ENCODE peak calls at places on chromosomes 2 and 18, in ten cellular contexts. One of them, this sample, is unnamed.

GRCh38 chr2:82641781-82642180 is 1817.3 kb downstream of the SUCLG1 start:
- DNase-seq in hippocampal formation: no peak
- DNase-seq in right atrium auricular region: no peak
- DNase-seq in Right ventricle myocardium inferior: no peak
- DNase-seq in foreskin fibroblast: no peak
- DNase-seq in stimulated activated naive CD8-positive, alpha-beta T cell treated with anti-CD3 and anti-CD28 coated beads, Interleukin-15, Interleukin-2, amounts not matched to agents 100 U/mL and 50 U/mL, for 24 hours: no peak
- DNase-seq in GM03348: no peak
- DNase-seq in G401: no peak
- DNase-seq in GF-D8: no peak
- DNase-seq in NCI-H146: no peak
- DNase-seq in this sample: no peak

GRCh38 chr2:45759310-45759851 is 107.9 kb downstream of the PRKCE start:
- DNase-seq in hippocampal formation: no peak
- DNase-seq in foreskin fibroblast: no peak
- DNase-seq in NCI-H146: no peak
- DNase-seq in Right ventricle myocardium inferior: no peak
- DNase-seq in GF-D8: no peak
- DNase-seq in stimulated activated naive CD8-positive, alpha-beta T cell treated with anti-CD3 and anti-CD28 coated beads, Interleukin-15, Interleukin-2, amounts not matched to agents 100 U/mL and 50 U/mL, for 24 hours: no peak
- DNase-seq in right atrium auricular region: no peak
- DNase-seq in G401: peak
- DNase-seq in GM03348: peak
- DNase-seq in this sample: no peak

GRCh38 chr2:43082878-43083261 is 143.5 kb downstream of the ZFP36L2 start:
- DNase-seq in GM03348: no peak
- DNase-seq in G401: no peak
- DNase-seq in foreskin fibroblast: no peak
- DNase-seq in GF-D8: no peak
- DNase-seq in Right ventricle myocardium inferior: no peak
- DNase-seq in NCI-H146: no peak
- DNase-seq in hippocampal formation: no peak
- DNase-seq in stimulated activated naive CD8-positive, alpha-beta T cell treated with anti-CD3 and anti-CD28 coated beads, Interleukin-15, Interleukin-2, amounts not matched to agents 100 U/mL and 50 U/mL, for 24 hours: no peak
- DNase-seq in right atrium auricular region: no peak
- DNase-seq in this sample: no peak

GRCh38 chr2:131413148-131413747 is 49.3 kb upstream of the RAB6D start:
- DNase-seq in NCI-H146: peak
- DNase-seq in Right ventricle myocardium inferior: no peak
- DNase-seq in foreskin fibroblast: peak
- DNase-seq in hippocampal formation: no peak
- DNase-seq in stimulated activated naive CD8-positive, alpha-beta T cell treated with anti-CD3 and anti-CD28 coated beads, Interleukin-15, Interleukin-2, amounts not matched to agents 100 U/mL and 50 U/mL, for 24 hours: peak
- DNase-seq in GM03348: peak
- DNase-seq in GF-D8: no peak
- DNase-seq in right atrium auricular region: no peak
- DNase-seq in G401: peak
- DNase-seq in this sample: no peak

GRCh38 chr2:33529771-33530481 is 53.5 kb downstream of the RASGRP3 start:
- DNase-seq in GM03348: peak
- DNase-seq in hippocampal formation: no peak
- DNase-seq in NCI-H146: no peak
- DNase-seq in right atrium auricular region: no peak
- DNase-seq in Right ventricle myocardium inferior: no peak
- DNase-seq in G401: no peak
- DNase-seq in stimulated activated naive CD8-positive, alpha-beta T cell treated with anti-CD3 and anti-CD28 coated beads, Interleukin-15, Interleukin-2, amounts not matched to agents 100 U/mL and 50 U/mL, for 24 hours: no peak
- DNase-seq in foreskin fibroblast: peak
- DNase-seq in GF-D8: no peak
- DNase-seq in this sample: no peak

GRCh38 chr2:558879-559278 is 118.3 kb downstream of the TMEM18 start:
- DNase-seq in hippocampal formation: no peak
- DNase-seq in NCI-H146: no peak
- DNase-seq in GF-D8: no peak
- DNase-seq in stimulated activated naive CD8-positive, alpha-beta T cell treated with anti-CD3 and anti-CD28 coated beads, Interleukin-15, Interleukin-2, amounts not matched to agents 100 U/mL and 50 U/mL, for 24 hours: no peak
- DNase-seq in GM03348: no peak
- DNase-seq in G401: no peak
- DNase-seq in foreskin fibroblast: no peak
- DNase-seq in Right ventricle myocardium inferior: no peak
- DNase-seq in right atrium auricular region: no peak
- DNase-seq in this sample: no peak

GRCh38 chr2:194826241-194826640 is 830.8 kb upstream of the SLC39A10 start:
- DNase-seq in Right ventricle myocardium inferior: no peak
- DNase-seq in GM03348: no peak
- DNase-seq in GF-D8: no peak
- DNase-seq in G401: no peak
- DNase-seq in stimulated activated naive CD8-positive, alpha-beta T cell treated with anti-CD3 and anti-CD28 coated beads, Interleukin-15, Interleukin-2, amounts not matched to agents 100 U/mL and 50 U/mL, for 24 hours: no peak
- DNase-seq in hippocampal formation: no peak
- DNase-seq in NCI-H146: no peak
- DNase-seq in foreskin fibroblast: no peak
- DNase-seq in right atrium auricular region: no peak
- DNase-seq in this sample: no peak

GRCh38 chr18:47206945-47207637 is 30.9 kb upstream of the IER3IP1 start:
- DNase-seq in GM03348: no peak
- DNase-seq in GF-D8: no peak
- DNase-seq in right atrium auricular region: no peak
- DNase-seq in foreskin fibroblast: no peak
- DNase-seq in G401: no peak
- DNase-seq in stimulated activated naive CD8-positive, alpha-beta T cell treated with anti-CD3 and anti-CD28 coated beads, Interleukin-15, Interleukin-2, amounts not matched to agents 100 U/mL and 50 U/mL, for 24 hours: no peak
- DNase-seq in hippocampal formation: no peak
- DNase-seq in NCI-H146: no peak
- DNase-seq in Right ventricle myocardium inferior: no peak
- DNase-seq in this sample: no peak

GRCh38 chr2:136085810-136086209 is 32.1 kb downstream of the CXCR4 start:
- DNase-seq in hippocampal formation: no peak
- DNase-seq in GM03348: no peak
- DNase-seq in stimulated activated naive CD8-positive, alpha-beta T cell treated with anti-CD3 and anti-CD28 coated beads, Interleukin-15, Interleukin-2, amounts not matched to agents 100 U/mL and 50 U/mL, for 24 hours: no peak
- DNase-seq in G401: no peak
- DNase-seq in foreskin fibroblast: no peak
- DNase-seq in Right ventricle myocardium inferior: no peak
- DNase-seq in NCI-H146: no peak
- DNase-seq in right atrium auricular region: no peak
- DNase-seq in GF-D8: no peak
- DNase-seq in this sample: no peak

GRCh38 chr2:169397697-169398096 is 35.4 kb upstream of the LRP2 start:
- DNase-seq in GF-D8: no peak
- DNase-seq in GM03348: peak
- DNase-seq in NCI-H146: no peak
- DNase-seq in hippocampal formation: no peak
- DNase-seq in G401: peak
- DNase-seq in Right ventricle myocardium inferior: no peak
- DNase-seq in stimulated activated naive CD8-positive, alpha-beta T cell treated with anti-CD3 and anti-CD28 coated beads, Interleukin-15, Interleukin-2, amounts not matched to agents 100 U/mL and 50 U/mL, for 24 hours: no peak
- DNase-seq in foreskin fibroblast: no peak
- DNase-seq in right atrium auricular region: no peak
- DNase-seq in this sample: no peak

GRCh38 chr2:29562319-29562718 is 359.1 kb downstream of the ALK start:
- DNase-seq in GM03348: no peak
- DNase-seq in NCI-H146: no peak
- DNase-seq in foreskin fibroblast: no peak
- DNase-seq in Right ventricle myocardium inferior: no peak
- DNase-seq in right atrium auricular region: no peak
- DNase-seq in stimulated activated naive CD8-positive, alpha-beta T cell treated with anti-CD3 and anti-CD28 coated beads, Interleukin-15, Interleukin-2, amounts not matched to agents 100 U/mL and 50 U/mL, for 24 hours: no peak
- DNase-seq in G401: peak
- DNase-seq in hippocampal formation: no peak
- DNase-seq in GF-D8: no peak
- DNase-seq in this sample: no peak

GRCh38 chr2:196849895-196850294 is 40.7 kb upstream of the C2orf66 start:
- DNase-seq in foreskin fibroblast: peak
- DNase-seq in NCI-H146: no peak
- DNase-seq in G401: peak
- DNase-seq in GF-D8: no peak
- DNase-seq in stimulated activated naive CD8-positive, alpha-beta T cell treated with anti-CD3 and anti-CD28 coated beads, Interleukin-15, Interleukin-2, amounts not matched to agents 100 U/mL and 50 U/mL, for 24 hours: no peak
- DNase-seq in right atrium auricular region: no peak
- DNase-seq in hippocampal formation: peak
- DNase-seq in Right ventricle myocardium inferior: no peak
- DNase-seq in GM03348: peak
- DNase-seq in this sample: no peak

GRCh38 chr18:30682667-30683066 is 359.9 kb downstream of the DSC3 start:
- DNase-seq in Right ventricle myocardium inferior: no peak
- DNase-seq in NCI-H146: no peak
- DNase-seq in hippocampal formation: no peak
- DNase-seq in right atrium auricular region: no peak
- DNase-seq in stimulated activated naive CD8-positive, alpha-beta T cell treated with anti-CD3 and anti-CD28 coated beads, Interleukin-15, Interleukin-2, amounts not matched to agents 100 U/mL and 50 U/mL, for 24 hours: no peak
- DNase-seq in foreskin fibroblast: no peak
- DNase-seq in GF-D8: no peak
- DNase-seq in G401: no peak
- DNase-seq in GM03348: no peak
- DNase-seq in this sample: no peak

GRCh38 chr2:18991177-18992168 is 366.9 kb downstream of the OSR1 start:
- DNase-seq in stimulated activated naive CD8-positive, alpha-beta T cell treated with anti-CD3 and anti-CD28 coated beads, Interleukin-15, Interleukin-2, amounts not matched to agents 100 U/mL and 50 U/mL, for 24 hours: no peak
- DNase-seq in Right ventricle myocardium inferior: no peak
- DNase-seq in hippocampal formation: peak
- DNase-seq in GF-D8: no peak
- DNase-seq in GM03348: peak
- DNase-seq in G401: peak
- DNase-seq in foreskin fibroblast: peak
- DNase-seq in NCI-H146: no peak
- DNase-seq in right atrium auricular region: peak
- DNase-seq in this sample: no peak

GRCh38 chr2:115165529-115166109 is 723.2 kb downstream of the DPP10 start:
- DNase-seq in Right ventricle myocardium inferior: no peak
- DNase-seq in NCI-H146: peak
- DNase-seq in hippocampal formation: no peak
- DNase-seq in foreskin fibroblast: no peak
- DNase-seq in stimulated activated naive CD8-positive, alpha-beta T cell treated with anti-CD3 and anti-CD28 coated beads, Interleukin-15, Interleukin-2, amounts not matched to agents 100 U/mL and 50 U/mL, for 24 hours: no peak
- DNase-seq in G401: peak
- DNase-seq in GM03348: peak
- DNase-seq in right atrium auricular region: no peak
- DNase-seq in GF-D8: peak
- DNase-seq in this sample: no peak

GRCh38 chr2:231199219-231199618 is 788 bp downstream of the ARMC9 start:
- DNase-seq in hippocampal formation: no peak
- DNase-seq in right atrium auricular region: no peak
- DNase-seq in GM03348: peak
- DNase-seq in GF-D8: no peak
- DNase-seq in Right ventricle myocardium inferior: no peak
- DNase-seq in G401: peak
- DNase-seq in stimulated activated naive CD8-positive, alpha-beta T cell treated with anti-CD3 and anti-CD28 coated beads, Interleukin-15, Interleukin-2, amounts not matched to agents 100 U/mL and 50 U/mL, for 24 hours: no peak
- DNase-seq in foreskin fibroblast: peak
- DNase-seq in NCI-H146: no peak
- DNase-seq in this sample: no peak

GRCh38 chr18:22172594-22173049 is 3.2 kb downstream of the GATA6 start:
- DNase-seq in stimulated activated naive CD8-positive, alpha-beta T cell treated with anti-CD3 and anti-CD28 coated beads, Interleukin-15, Interleukin-2, amounts not matched to agents 100 U/mL and 50 U/mL, for 24 hours: no peak
- DNase-seq in GF-D8: no peak
- DNase-seq in Right ventricle myocardium inferior: no peak
- DNase-seq in hippocampal formation: no peak
- DNase-seq in foreskin fibroblast: no peak
- DNase-seq in GM03348: no peak
- DNase-seq in G401: no peak
- DNase-seq in right atrium auricular region: no peak
- DNase-seq in NCI-H146: no peak
- DNase-seq in this sample: no peak

GRCh38 chr2:161321944-161322343 is 13.7 kb downstream of the PSMD14 start:
- DNase-seq in right atrium auricular region: no peak
- DNase-seq in Right ventricle myocardium inferior: no peak
- DNase-seq in hippocampal formation: no peak
- DNase-seq in NCI-H146: no peak
- DNase-seq in stimulated activated naive CD8-positive, alpha-beta T cell treated with anti-CD3 and anti-CD28 coated beads, Interleukin-15, Interleukin-2, amounts not matched to agents 100 U/mL and 50 U/mL, for 24 hours: no peak
- DNase-seq in foreskin fibroblast: no peak
- DNase-seq in GF-D8: no peak
- DNase-seq in G401: no peak
- DNase-seq in GM03348: no peak
- DNase-seq in this sample: no peak

GRCh38 chr2:201122276-201122675 is 6.3 kb downstream of the CFLAR start:
- DNase-seq in right atrium auricular region: no peak
- DNase-seq in GF-D8: no peak
- DNase-seq in hippocampal formation: no peak
- DNase-seq in NCI-H146: no peak
- DNase-seq in GM03348: no peak
- DNase-seq in foreskin fibroblast: peak
- DNase-seq in stimulated activated naive CD8-positive, alpha-beta T cell treated with anti-CD3 and anti-CD28 coated beads, Interleukin-15, Interleukin-2, amounts not matched to agents 100 U/mL and 50 U/mL, for 24 hours: no peak
- DNase-seq in G401: no peak
- DNase-seq in Right ventricle myocardium inferior: no peak
- DNase-seq in this sample: no peak

GRCh38 chr18:36589857-36590543 is 238.8 kb downstream of the TPGS2 start:
- DNase-seq in stimulated activated naive CD8-positive, alpha-beta T cell treated with anti-CD3 and anti-CD28 coated beads, Interleukin-15, Interleukin-2, amounts not matched to agents 100 U/mL and 50 U/mL, for 24 hours: no peak
- DNase-seq in right atrium auricular region: peak
- DNase-seq in GM03348: peak
- DNase-seq in hippocampal formation: no peak
- DNase-seq in G401: no peak
- DNase-seq in NCI-H146: no peak
- DNase-seq in GF-D8: no peak
- DNase-seq in Right ventricle myocardium inferior: no peak
- DNase-seq in foreskin fibroblast: no peak
- DNase-seq in this sample: no peak

GRCh38 chr2:196961889-196962288 is 35.4 kb upstream of the PGAP1 start:
- DNase-seq in right atrium auricular region: no peak
- DNase-seq in stimulated activated naive CD8-positive, alpha-beta T cell treated with anti-CD3 and anti-CD28 coated beads, Interleukin-15, Interleukin-2, amounts not matched to agents 100 U/mL and 50 U/mL, for 24 hours: no peak
- DNase-seq in NCI-H146: no peak
- DNase-seq in Right ventricle myocardium inferior: no peak
- DNase-seq in G401: no peak
- DNase-seq in GM03348: no peak
- DNase-seq in GF-D8: no peak
- DNase-seq in hippocampal formation: no peak
- DNase-seq in foreskin fibroblast: no peak
- DNase-seq in this sample: no peak

GRCh38 chr2:97751752-97752151 is 38.4 kb downstream of the ZAP70 start:
- DNase-seq in GF-D8: no peak
- DNase-seq in right atrium auricular region: no peak
- DNase-seq in hippocampal formation: no peak
- DNase-seq in Right ventricle myocardium inferior: no peak
- DNase-seq in foreskin fibroblast: no peak
- DNase-seq in GM03348: no peak
- DNase-seq in stimulated activated naive CD8-positive, alpha-beta T cell treated with anti-CD3 and anti-CD28 coated beads, Interleukin-15, Interleukin-2, amounts not matched to agents 100 U/mL and 50 U/mL, for 24 hours: no peak
- DNase-seq in G401: no peak
- DNase-seq in NCI-H146: peak
- DNase-seq in this sample: no peak

GRCh38 chr18:38579764-38580163 is 1014.2 kb upstream of the CELF4 start:
- DNase-seq in GM03348: no peak
- DNase-seq in foreskin fibroblast: no peak
- DNase-seq in right atrium auricular region: no peak
- DNase-seq in NCI-H146: no peak
- DNase-seq in hippocampal formation: no peak
- DNase-seq in Right ventricle myocardium inferior: no peak
- DNase-seq in G401: peak
- DNase-seq in GF-D8: no peak
- DNase-seq in stimulated activated naive CD8-positive, alpha-beta T cell treated with anti-CD3 and anti-CD28 coated beads, Interleukin-15, Interleukin-2, amounts not matched to agents 100 U/mL and 50 U/mL, for 24 hours: no peak
- DNase-seq in this sample: no peak

GRCh38 chr2:1497122-1497611 is 83.9 kb downstream of the TPO start:
- DNase-seq in GF-D8: no peak
- DNase-seq in NCI-H146: no peak
- DNase-seq in hippocampal formation: no peak
- DNase-seq in GM03348: no peak
- DNase-seq in foreskin fibroblast: no peak
- DNase-seq in G401: no peak
- DNase-seq in Right ventricle myocardium inferior: no peak
- DNase-seq in stimulated activated naive CD8-positive, alpha-beta T cell treated with anti-CD3 and anti-CD28 coated beads, Interleukin-15, Interleukin-2, amounts not matched to agents 100 U/mL and 50 U/mL, for 24 hours: no peak
- DNase-seq in right atrium auricular region: no peak
- DNase-seq in this sample: no peak

GRCh38 chr18:76506974-76507764 is 12.1 kb upstream of the ZNF516 start:
- DNase-seq in stimulated activated naive CD8-positive, alpha-beta T cell treated with anti-CD3 and anti-CD28 coated beads, Interleukin-15, Interleukin-2, amounts not matched to agents 100 U/mL and 50 U/mL, for 24 hours: no peak
- DNase-seq in GF-D8: no peak
- DNase-seq in G401: no peak
- DNase-seq in GM03348: no peak
- DNase-seq in hippocampal formation: no peak
- DNase-seq in foreskin fibroblast: no peak
- DNase-seq in NCI-H146: no peak
- DNase-seq in Right ventricle myocardium inferior: no peak
- DNase-seq in right atrium auricular region: no peak
- DNase-seq in this sample: no peak

GRCh38 chr18:9537638-9538037 is 62.3 kb downstream of the RALBP1 start:
- DNase-seq in G401: no peak
- DNase-seq in stimulated activated naive CD8-positive, alpha-beta T cell treated with anti-CD3 and anti-CD28 coated beads, Interleukin-15, Interleukin-2, amounts not matched to agents 100 U/mL and 50 U/mL, for 24 hours: no peak
- DNase-seq in foreskin fibroblast: no peak
- DNase-seq in GM03348: no peak
- DNase-seq in NCI-H146: no peak
- DNase-seq in right atrium auricular region: no peak
- DNase-seq in Right ventricle myocardium inferior: no peak
- DNase-seq in GF-D8: no peak
- DNase-seq in hippocampal formation: no peak
- DNase-seq in this sample: no peak

GRCh38 chr2:234885113-234885512 is 66.7 kb upstream of the SH3BP4 start:
- DNase-seq in GF-D8: no peak
- DNase-seq in G401: no peak
- DNase-seq in GM03348: no peak
- DNase-seq in Right ventricle myocardium inferior: no peak
- DNase-seq in hippocampal formation: no peak
- DNase-seq in right atrium auricular region: no peak
- DNase-seq in foreskin fibroblast: no peak
- DNase-seq in stimulated activated naive CD8-positive, alpha-beta T cell treated with anti-CD3 and anti-CD28 coated beads, Interleukin-15, Interleukin-2, amounts not matched to agents 100 U/mL and 50 U/mL, for 24 hours: no peak
- DNase-seq in NCI-H146: no peak
- DNase-seq in this sample: no peak